ENCODE peak calls at places on chromosome 22, in six cellular contexts. One of them, this sample, is unnamed.
A peak's percentile ranks its signal among the peaks of the same experiment; 100 is the strongest.

GRCh38 chr22:32204211-32204855 is 540 bp downstream of the RFPL2 start:
- DNase-seq in CD4-positive, alpha-beta memory T cell: peak; percentile 54
- DNase-seq in aorta: no peak
- DNase-seq in OCI-LY7: no peak
- DNase-seq in hepatocyte: peak; percentile 56
- DNase-seq in CD8-positive, alpha-beta T cell: peak; percentile 21
- DNase-seq in this sample: peak; percentile 20

GRCh38 chr22:30574095-30574981 is at the start of gene GAL3ST1:
- DNase-seq in CD4-positive, alpha-beta memory T cell: no peak
- DNase-seq in aorta: no peak
- DNase-seq in OCI-LY7: no peak
- DNase-seq in hepatocyte: peak; percentile 79
- DNase-seq in CD8-positive, alpha-beta T cell: no peak
- DNase-seq in this sample: no peak

GRCh38 chr22:35352214-35353111 is 28.4 kb upstream of the HMOX1 start:
- DNase-seq in CD4-positive, alpha-beta memory T cell: no peak
- DNase-seq in aorta: peak; percentile 92
- DNase-seq in OCI-LY7: peak; percentile 91
- DNase-seq in hepatocyte: no peak
- DNase-seq in CD8-positive, alpha-beta T cell: no peak
- DNase-seq in this sample: peak; percentile 79

GRCh38 chr22:41028841-41029240 is 63.6 kb upstream of the EP300 start:
- DNase-seq in CD4-positive, alpha-beta memory T cell: no peak
- DNase-seq in aorta: no peak
- DNase-seq in OCI-LY7: no peak
- DNase-seq in hepatocyte: peak; percentile 54
- DNase-seq in CD8-positive, alpha-beta T cell: no peak
- DNase-seq in this sample: no peak

GRCh38 chr22:18001040-18001893 is 23.1 kb downstream of the MICAL3 start:
- DNase-seq in CD4-positive, alpha-beta memory T cell: peak; percentile 51
- DNase-seq in aorta: peak; percentile 96
- DNase-seq in OCI-LY7: peak; percentile 99
- DNase-seq in hepatocyte: peak; percentile 93
- DNase-seq in CD8-positive, alpha-beta T cell: peak; percentile 47
- DNase-seq in this sample: peak; percentile 92

GRCh38 chr22:43953988-43954771 is 1.1 kb upstream of the SAMM50 start:
- DNase-seq in CD4-positive, alpha-beta memory T cell: no peak
- DNase-seq in aorta: no peak
- DNase-seq in OCI-LY7: peak; percentile 19
- DNase-seq in hepatocyte: no peak
- DNase-seq in CD8-positive, alpha-beta T cell: no peak
- DNase-seq in this sample: peak; percentile 8

GRCh38 chr22:43435851-43436535 is 24.2 kb downstream of the MPPED1 start:
- DNase-seq in CD4-positive, alpha-beta memory T cell: no peak
- DNase-seq in aorta: peak; percentile 59
- DNase-seq in OCI-LY7: no peak
- DNase-seq in hepatocyte: no peak
- DNase-seq in CD8-positive, alpha-beta T cell: no peak
- DNase-seq in this sample: no peak

GRCh38 chr22:49535527-49536125 is 292.0 kb downstream of the BRD1 start:
- DNase-seq in CD4-positive, alpha-beta memory T cell: no peak
- DNase-seq in aorta: peak; percentile 66
- DNase-seq in OCI-LY7: no peak
- DNase-seq in hepatocyte: no peak
- DNase-seq in CD8-positive, alpha-beta T cell: no peak
- DNase-seq in this sample: no peak

GRCh38 chr22:47474464-47474863 is 712.0 kb downstream of the TBC1D22A start:
- DNase-seq in CD4-positive, alpha-beta memory T cell: no peak
- DNase-seq in aorta: no peak
- DNase-seq in OCI-LY7: no peak
- DNase-seq in hepatocyte: no peak
- DNase-seq in CD8-positive, alpha-beta T cell: no peak
- DNase-seq in this sample: no peak

GRCh38 chr22:35212020-35212419 is 45.3 kb upstream of the HMGXB4 start:
- DNase-seq in CD4-positive, alpha-beta memory T cell: no peak
- DNase-seq in aorta: no peak
- DNase-seq in OCI-LY7: no peak
- DNase-seq in hepatocyte: peak; percentile 62
- DNase-seq in CD8-positive, alpha-beta T cell: no peak
- DNase-seq in this sample: no peak

GRCh38 chr22:49458708-49459099 is 369.0 kb downstream of the BRD1 start:
- DNase-seq in CD4-positive, alpha-beta memory T cell: no peak
- DNase-seq in aorta: peak; percentile 51
- DNase-seq in OCI-LY7: no peak
- DNase-seq in hepatocyte: no peak
- DNase-seq in CD8-positive, alpha-beta T cell: no peak
- DNase-seq in this sample: no peak

GRCh38 chr22:32050678-32051515 is 7.8 kb downstream of the SLC5A1 start:
- DNase-seq in CD4-positive, alpha-beta memory T cell: peak; percentile 79
- DNase-seq in aorta: no peak
- DNase-seq in OCI-LY7: no peak
- DNase-seq in hepatocyte: peak; percentile 71
- DNase-seq in CD8-positive, alpha-beta T cell: peak; percentile 22
- DNase-seq in this sample: no peak

GRCh38 chr22:28063656-28064055 is 144.6 kb upstream of the PITPNB start:
- DNase-seq in CD4-positive, alpha-beta memory T cell: no peak
- DNase-seq in aorta: no peak
- DNase-seq in OCI-LY7: no peak
- DNase-seq in hepatocyte: no peak
- DNase-seq in CD8-positive, alpha-beta T cell: no peak
- DNase-seq in this sample: no peak

GRCh38 chr22:32327596-32328171 is 30.0 kb upstream of the RFPL3 start:
- DNase-seq in CD4-positive, alpha-beta memory T cell: no peak
- DNase-seq in aorta: peak; percentile 33
- DNase-seq in OCI-LY7: no peak
- DNase-seq in hepatocyte: no peak
- DNase-seq in CD8-positive, alpha-beta T cell: no peak
- DNase-seq in this sample: no peak

GRCh38 chr22:26848244-26848920 is 191.0 kb downstream of the MIAT start:
- DNase-seq in CD4-positive, alpha-beta memory T cell: no peak
- DNase-seq in aorta: no peak
- DNase-seq in OCI-LY7: no peak
- DNase-seq in hepatocyte: no peak
- DNase-seq in CD8-positive, alpha-beta T cell: no peak
- DNase-seq in this sample: no peak

GRCh38 chr22:30289126-30289979 is at the start of gene CASTOR1:
- DNase-seq in CD4-positive, alpha-beta memory T cell: peak; percentile 89
- DNase-seq in aorta: peak; percentile 99
- DNase-seq in OCI-LY7: peak; percentile 83
- DNase-seq in hepatocyte: peak; percentile 99
- DNase-seq in CD8-positive, alpha-beta T cell: peak; percentile 91
- DNase-seq in this sample: peak; percentile 94

GRCh38 chr22:27720860-27721259 is 80.7 kb downstream of the MN1 start:
- DNase-seq in CD4-positive, alpha-beta memory T cell: no peak
- DNase-seq in aorta: peak; percentile 62
- DNase-seq in OCI-LY7: no peak
- DNase-seq in hepatocyte: no peak
- DNase-seq in CD8-positive, alpha-beta T cell: no peak
- DNase-seq in this sample: no peak

GRCh38 chr22:42688241-42688913 is 32.3 kb downstream of the A4GALT start:
- DNase-seq in CD4-positive, alpha-beta memory T cell: no peak
- DNase-seq in aorta: peak; percentile 95
- DNase-seq in OCI-LY7: no peak
- DNase-seq in hepatocyte: peak; percentile 94
- DNase-seq in CD8-positive, alpha-beta T cell: no peak
- DNase-seq in this sample: no peak

GRCh38 chr22:27885977-27886842 is 32.8 kb downstream of the PITPNB start:
- DNase-seq in CD4-positive, alpha-beta memory T cell: peak; percentile 49
- DNase-seq in aorta: no peak
- DNase-seq in OCI-LY7: peak; percentile 62
- DNase-seq in hepatocyte: peak; percentile 58
- DNase-seq in CD8-positive, alpha-beta T cell: peak; percentile 53
- DNase-seq in this sample: peak; percentile 44

GRCh38 chr22:33116846-33117547 is 58.8 kb upstream of the SYN3 start:
- DNase-seq in CD4-positive, alpha-beta memory T cell: no peak
- DNase-seq in aorta: no peak
- DNase-seq in OCI-LY7: peak; percentile 20
- DNase-seq in hepatocyte: peak; percentile 58
- DNase-seq in CD8-positive, alpha-beta T cell: no peak
- DNase-seq in this sample: no peak

GRCh38 chr22:48695731-48696305 is 1131.9 kb downstream of the BRD1 start:
- DNase-seq in CD4-positive, alpha-beta memory T cell: no peak
- DNase-seq in aorta: no peak
- DNase-seq in OCI-LY7: no peak
- DNase-seq in hepatocyte: no peak
- DNase-seq in CD8-positive, alpha-beta T cell: no peak
- DNase-seq in this sample: no peak

GRCh38 chr22:17969732-17970131 is 54.6 kb downstream of the MICAL3 start:
- DNase-seq in CD4-positive, alpha-beta memory T cell: no peak
- DNase-seq in aorta: no peak
- DNase-seq in OCI-LY7: no peak
- DNase-seq in hepatocyte: peak; percentile 65
- DNase-seq in CD8-positive, alpha-beta T cell: no peak
- DNase-seq in this sample: no peak

GRCh38 chr22:32855023-32855756 is 53.7 kb downstream of the TIMP3 start:
- DNase-seq in CD4-positive, alpha-beta memory T cell: no peak
- DNase-seq in aorta: no peak
- DNase-seq in OCI-LY7: no peak
- DNase-seq in hepatocyte: no peak
- DNase-seq in CD8-positive, alpha-beta T cell: no peak
- DNase-seq in this sample: no peak

GRCh38 chr22:27754888-27755480 is 46.6 kb downstream of the MN1 start:
- DNase-seq in CD4-positive, alpha-beta memory T cell: no peak
- DNase-seq in aorta: peak; percentile 67
- DNase-seq in OCI-LY7: no peak
- DNase-seq in hepatocyte: no peak
- DNase-seq in CD8-positive, alpha-beta T cell: no peak
- DNase-seq in this sample: no peak

GRCh38 chr22:26656896-26657851 is at the start of gene MIAT:
- DNase-seq in CD4-positive, alpha-beta memory T cell: peak; percentile 82
- DNase-seq in aorta: no peak
- DNase-seq in OCI-LY7: no peak
- DNase-seq in hepatocyte: peak; percentile 33
- DNase-seq in CD8-positive, alpha-beta T cell: peak; percentile 73
- DNase-seq in this sample: peak; percentile 69

GRCh38 chr22:50542416-50542927 is 3.2 kb upstream of the KLHDC7B start:
- DNase-seq in CD4-positive, alpha-beta memory T cell: no peak
- DNase-seq in aorta: no peak
- DNase-seq in OCI-LY7: no peak
- DNase-seq in hepatocyte: no peak
- DNase-seq in CD8-positive, alpha-beta T cell: no peak
- DNase-seq in this sample: no peak

GRCh38 chr22:19052941-19053551 is 69.2 kb downstream of the DGCR2 start:
- DNase-seq in CD4-positive, alpha-beta memory T cell: no peak
- DNase-seq in aorta: peak; percentile 37
- DNase-seq in OCI-LY7: no peak
- DNase-seq in hepatocyte: no peak
- DNase-seq in CD8-positive, alpha-beta T cell: no peak
- DNase-seq in this sample: no peak
- H3K4me1 ChIP-seq in CD4-positive, alpha-beta memory T cell: no peaks in the 10 kb centered on the region
- H3K4me1 ChIP-seq in aorta: no peaks in the 10 kb centered on the region
- H3K4me1 ChIP-seq in OCI-LY7: no peaks in the 10 kb centered on the region
- H3K4me1 ChIP-seq in hepatocyte: no peaks in the 10 kb centered on the region
- H3K4me1 ChIP-seq in CD8-positive, alpha-beta T cell: no peaks in the 10 kb centered on the region
- H3K4me1 ChIP-seq in this sample: no peaks in the 10 kb centered on the region

GRCh38 chr22:19959043-19959586 is 17.5 kb upstream of the TXNRD2 start:
- DNase-seq in CD4-positive, alpha-beta memory T cell: no peak
- DNase-seq in aorta: peak; percentile 92
- DNase-seq in OCI-LY7: no peak
- DNase-seq in hepatocyte: peak; percentile 96
- DNase-seq in CD8-positive, alpha-beta T cell: no peak
- DNase-seq in this sample: no peak
- H3K4me1 ChIP-seq in CD4-positive, alpha-beta memory T cell: peaks cover 14% of the 10 kb centered on the region
- H3K4me1 ChIP-seq in aorta: no peaks in the 10 kb centered on the region
- H3K4me1 ChIP-seq in OCI-LY7: peaks cover 5% of the 10 kb centered on the region
- H3K4me1 ChIP-seq in hepatocyte: peaks cover 46% of the 10 kb centered on the region
- H3K4me1 ChIP-seq in CD8-positive, alpha-beta T cell: peaks cover 6% of the 10 kb centered on the region
- H3K4me1 ChIP-seq in this sample: no peaks in the 10 kb centered on the region

GRCh38 chr22:19759459-19759993 is 1.1 kb upstream of the TBX1 start:
- DNase-seq in CD4-positive, alpha-beta memory T cell: no peak
- DNase-seq in aorta: no peak
- DNase-seq in OCI-LY7: no peak
- DNase-seq in hepatocyte: no peak
- DNase-seq in CD8-positive, alpha-beta T cell: no peak
- DNase-seq in this sample: no peak
- H3K4me1 ChIP-seq in CD4-positive, alpha-beta memory T cell: peaks cover 33% of the 10 kb centered on the region
- H3K4me1 ChIP-seq in aorta: no peaks in the 10 kb centered on the region
- H3K4me1 ChIP-seq in OCI-LY7: peaks cover 24% of the 10 kb centered on the region
- H3K4me1 ChIP-seq in hepatocyte: peaks cover 10% of the 10 kb centered on the region
- H3K4me1 ChIP-seq in CD8-positive, alpha-beta T cell: peaks cover 26% of the 10 kb centered on the region
- H3K4me1 ChIP-seq in this sample: peaks cover 41% of the 10 kb centered on the region

GRCh38 chr22:45907996-45908395 is 69.0 kb downstream of the WNT7B start:
- DNase-seq in CD4-positive, alpha-beta memory T cell: no peak
- DNase-seq in aorta: no peak
- DNase-seq in OCI-LY7: no peak
- DNase-seq in hepatocyte: no peak
- DNase-seq in CD8-positive, alpha-beta T cell: no peak
- DNase-seq in this sample: no peak

GRCh38 chr22:45907378-45907777 is 69.6 kb downstream of the WNT7B start:
- DNase-seq in CD4-positive, alpha-beta memory T cell: no peak
- DNase-seq in aorta: no peak
- DNase-seq in OCI-LY7: no peak
- DNase-seq in hepatocyte: no peak
- DNase-seq in CD8-positive, alpha-beta T cell: no peak
- DNase-seq in this sample: no peak

GRCh38 chr22:45910928-45911467 is 66.0 kb downstream of the WNT7B start:
- DNase-seq in CD4-positive, alpha-beta memory T cell: no peak
- DNase-seq in aorta: no peak
- DNase-seq in OCI-LY7: no peak
- DNase-seq in hepatocyte: no peak
- DNase-seq in CD8-positive, alpha-beta T cell: no peak
- DNase-seq in this sample: no peak

GRCh38 chr22:45906946-45907345 is 70.0 kb downstream of the WNT7B start:
- DNase-seq in CD4-positive, alpha-beta memory T cell: no peak
- DNase-seq in aorta: no peak
- DNase-seq in OCI-LY7: no peak
- DNase-seq in hepatocyte: no peak
- DNase-seq in CD8-positive, alpha-beta T cell: no peak
- DNase-seq in this sample: no peak

DNA sequence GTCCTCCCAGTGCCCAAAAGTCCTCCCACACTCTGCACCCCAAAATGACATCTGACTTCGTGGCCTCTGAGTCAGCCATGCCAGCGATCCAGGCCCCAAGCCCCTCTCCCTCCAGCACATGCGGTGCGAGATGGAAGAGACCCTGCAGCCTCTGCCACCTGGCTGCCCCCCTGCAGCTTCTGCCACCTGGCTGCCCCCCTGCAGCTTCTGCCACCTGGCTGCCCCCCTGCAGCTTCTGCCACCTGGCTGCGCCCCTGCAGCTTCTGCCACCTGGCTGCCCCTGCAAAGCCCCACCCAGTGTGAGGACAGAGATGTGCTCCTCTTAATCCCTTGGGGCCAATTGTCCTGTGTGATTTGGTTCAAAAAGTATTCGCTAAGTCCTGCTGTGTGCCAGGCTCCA is 68.0 kb downstream of the WNT7B start:
- DNase-seq in CD4-positive, alpha-beta memory T cell: no peak
- DNase-seq in aorta: no peak
- DNase-seq in OCI-LY7: peak; percentile 6
- DNase-seq in hepatocyte: no peak
- DNase-seq in CD8-positive, alpha-beta T cell: no peak
- DNase-seq in this sample: no peak
- H3K4me1 ChIP-seq in CD4-positive, alpha-beta memory T cell: no peaks in the 10 kb centered on the region
- H3K4me1 ChIP-seq in aorta: no peaks in the 10 kb centered on the region
- H3K4me1 ChIP-seq in OCI-LY7: no peaks in the 10 kb centered on the region
- H3K4me1 ChIP-seq in hepatocyte: no peaks in the 10 kb centered on the region
- H3K4me1 ChIP-seq in CD8-positive, alpha-beta T cell: no peaks in the 10 kb centered on the region
- H3K4me1 ChIP-seq in this sample: no peaks in the 10 kb centered on the region

This sample was measured in CD4-positive, CD25-positive, alpha-beta regulatory T cell.